ENCODE peak calls at places on chromosomes 11 and 22, in five cellular contexts. G is HCT116, R is K562, N is HepG2, O is GM12878. I is an unnamed sample.

GRCh38 chr11:12085371-12086251 is 24.8 kb upstream of the MICAL2 start:
- DNase-seq in G (no peak), R (no peak), N (peak), O (no peak), I (no peak)

GRCh38 chr11:76902121-76903014 is 41.6 kb downstream of the ACER3 start:
- DNase-seq in G (no peak), R (no peak), N (no peak), O (no peak), I (no peak)

GRCh38 chr11:22510010-22510409 is 115.6 kb downstream of the FANCF start:
- DNase-seq in G (no peak), R (no peak), N (no peak), O (no peak), I (no peak)

GRCh38 chr22:22770280-22770871 is 117.2 kb upstream of the IGLL5 start:
- DNase-seq in G (no peak), R (peak), N (peak), O (no peak), I (peak)

GRCh38 chr22:24093855-24094254 is 82.8 kb downstream of the CABIN1 start:
- DNase-seq in G (no peak), R (peak), N (no peak), O (no peak), I (no peak)

GRCh38 chr11:1747753-1748466 is 2.5 kb downstream of the IFITM10 start:
- DNase-seq in G (no peak), R (no peak), N (no peak), O (no peak), I (peak)

GRCh38 chr22:31613286-31613903 is 48.6 kb downstream of the PISD start:
- DNase-seq in G (no peak), R (no peak), N (no peak), O (no peak), I (no peak)

GRCh38 chr11:7299393-7299792 is 47.7 kb downstream of the SYT9 start:
- DNase-seq in G (no peak), R (no peak), N (no peak), O (no peak), I (no peak)

GRCh38 chr11:10499452-10500262 is 41.3 kb downstream of the RNF141 start:
- DNase-seq in G (no peak), R (no peak), N (no peak), O (no peak), I (no peak)

GRCh38 chr11:123061403-123062157 is at the start of gene HSPA8:
- DNase-seq in G (no peak), R (peak), N (peak), O (no peak), I (peak)

GRCh38 chr11:85823816-85824215 is 12.9 kb upstream of the SYTL2 start:
- DNase-seq in G (no peak), R (no peak), N (no peak), O (no peak), I (no peak)

GRCh38 chr11:74288161-74288560 is 23.3 kb downstream of the P4HA3 start:
- DNase-seq in G (no peak), R (no peak), N (no peak), O (no peak), I (no peak)

GRCh38 chr11:60631939-60632338 is 67.5 kb upstream of the MS4A8 start:
- DNase-seq in G (no peak), R (no peak), N (no peak), O (peak), I (no peak)

GRCh38 chr11:47571012-47571729 is 5.8 kb downstream of the PTPMT1 start:
- DNase-seq in G (no peak), R (peak), N (no peak), O (no peak), I (no peak)

GRCh38 chr11:125773516-125773915 is 5.1 kb downstream of the PATE2 start:
- DNase-seq in G (no peak), R (no peak), N (no peak), O (no peak), I (no peak)

GRCh38 chr11:35487532-35488078 is 37.8 kb downstream of the PAMR1 start:
- DNase-seq in G (peak), R (peak), N (peak), O (no peak), I (peak)

GRCh38 chr22:45547016-45547345 is 44.3 kb downstream of the FBLN1 start:
- DNase-seq in G (no peak), R (no peak), N (no peak), O (no peak), I (no peak)

GRCh38 chr11:80886684-80887083 is 1445.9 kb upstream of the TENM4 start:
- DNase-seq in G (no peak), R (no peak), N (no peak), O (no peak), I (no peak)

GRCh38 chr11:3037041-3037944 is 19.9 kb downstream of the CARS1 start:
- DNase-seq in G (peak), R (peak), N (peak), O (no peak), I (peak)

GRCh38 chr22:31734512-31734911 is 15.4 kb downstream of the PRR14L start:
- DNase-seq in G (no peak), R (no peak), N (peak), O (no peak), I (peak)

GRCh38 chr11:8756201-8756600 is 73.6 kb downstream of the RPL27A start:
- DNase-seq in G (no peak), R (no peak), N (no peak), O (no peak), I (no peak)

GRCh38 chr11:69293819-69294505 is at the start of gene MYEOV:
- DNase-seq in G (peak), R (peak), N (peak), O (peak), I (peak)

GRCh38 chr11:111736191-111736590 is 30.0 kb downstream of the PPP2R1B start:
- DNase-seq in G (no peak), R (no peak), N (no peak), O (no peak), I (no peak)

GRCh38 chr11:47186937-47187681 is 875 bp upstream of the PACSIN3 start:
- DNase-seq in G (no peak), R (peak), N (peak), O (no peak), I (peak)

GRCh38 chr22:47001288-47001687 is 238.8 kb downstream of the TBC1D22A start:
- DNase-seq in G (no peak), R (no peak), N (no peak), O (peak), I (no peak)

GRCh38 chr11:20058749-20059458 is 101.4 kb downstream of the DBX1 start:
- DNase-seq in G (no peak), R (no peak), N (no peak), O (no peak), I (no peak)

GRCh38 chr22:26229910-26230309 is 60.6 kb downstream of the SEZ6L start:
- DNase-seq in G (no peak), R (no peak), N (no peak), O (no peak), I (no peak)

GRCh38 chr11:120613264-120614226 is 102.0 kb downstream of the GRIK4 start:
- DNase-seq in G (no peak), R (no peak), N (no peak), O (peak), I (no peak)

GRCh38 chr11:131356201-131356600 is 14.2 kb upstream of the NTM start:
- DNase-seq in G (no peak), R (no peak), N (no peak), O (no peak), I (no peak)

GRCh38 chr11:71293961-71294782 is 41.8 kb upstream of the SHANK2 start:
- DNase-seq in G (no peak), R (no peak), N (no peak), O (no peak), I (no peak)

GRCh38 chr22:32676196-32676595 is 125.3 kb upstream of the TIMP3 start:
- DNase-seq in G (no peak), R (no peak), N (no peak), O (no peak), I (no peak)

GRCh38 chr22:48751539-48752437 is 1075.9 kb downstream of the BRD1 start:
- DNase-seq in G (no peak), R (no peak), N (no peak), O (no peak), I (no peak)

GRCh38 chr22:27405672-27406388 is 395.7 kb downstream of the MN1 start:
- DNase-seq in G (peak), R (peak), N (peak), O (no peak), I (peak)

GRCh38 chr11:64538501-64538951 is 52.5 kb upstream of the SLC22A12 start:
- DNase-seq in G (no peak), R (no peak), N (no peak), O (no peak), I (no peak)

GRCh38 chr22:25404923-25405853 is 159.3 kb upstream of the GRK3 start:
- DNase-seq in G (no peak), R (peak), N (peak), O (no peak), I (peak)

GRCh38 chr22:35961480-35961902 is 67.1 kb downstream of the RBFOX2 start:
- DNase-seq in G (no peak), R (no peak), N (no peak), O (no peak), I (peak)

GRCh38 chr11:111344032-111344431 is 35.0 kb downstream of the POU2AF1 start:
- DNase-seq in G (no peak), R (no peak), N (no peak), O (no peak), I (no peak)

GRCh38 chr11:2570841-2571597 is 126.2 kb downstream of the KCNQ1 start:
- DNase-seq in G (no peak), R (no peak), N (no peak), O (no peak), I (no peak)

GRCh38 chr11:55895216-55895615 is 12.1 kb downstream of the TRIM51 start:
- DNase-seq in G (no peak), R (no peak), N (no peak), O (no peak), I (peak)

DNA sequence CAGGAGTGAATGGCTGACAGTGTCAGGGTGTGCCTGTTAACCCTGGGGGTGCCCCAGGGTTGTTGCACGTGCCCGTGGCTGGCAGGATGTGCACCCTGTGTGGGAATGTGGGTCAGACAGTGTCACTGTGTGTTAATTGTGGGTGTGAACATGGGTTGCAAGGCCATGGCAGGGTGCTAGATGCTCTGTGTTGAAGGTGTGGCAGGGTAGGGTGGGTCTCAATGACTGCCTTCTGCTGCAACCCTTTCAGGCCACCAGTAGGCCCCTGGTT is 8.3 kb downstream of the RIN1 start:
- DNase-seq in G (no peak), R (no peak), N (no peak), O (no peak), I (no peak)
- TF ChIP-seq YY1 in G (no peak), R (no peak), N (no peak), O (no peak), I (no peak)

DNA sequence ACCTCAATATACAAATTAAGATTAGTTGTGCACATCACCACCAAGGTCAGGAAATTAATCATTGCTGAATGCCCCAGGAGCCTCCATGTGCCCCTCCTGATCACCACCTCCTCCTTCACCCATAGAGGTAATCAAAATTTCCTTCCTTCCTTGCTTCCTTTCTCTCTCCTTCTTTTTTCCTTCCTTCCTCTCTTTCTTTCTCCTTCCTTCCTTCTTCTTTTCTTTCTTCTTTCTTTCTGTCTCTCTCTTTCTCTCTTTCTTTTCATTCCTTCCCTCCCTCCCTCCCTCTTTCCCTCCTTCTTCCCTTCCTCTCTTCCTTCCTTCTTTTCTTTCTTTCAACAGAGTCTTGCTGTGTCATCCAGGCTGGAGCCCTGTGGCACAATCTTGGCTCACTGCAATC is 67.9 kb upstream of the FTH1 start:
- DNase-seq in G (no peak), R (no peak), N (no peak), O (no peak), I (no peak)
- TF ChIP-seq YY1 in G (no peak), R (no peak), N (no peak), O (no peak), I (no peak)

GRCh38 chr11:5626191-5626590 is 1.4 kb downstream of the TRIM34 start:
- DNase-seq in G (no peak), R (no peak), N (no peak), O (no peak), I (no peak)
- TF ChIP-seq YY1 in G (no peak), R (no peak), N (no peak), O (no peak), I (no peak)

GRCh38 chr11:121722431-121723256 is 269.9 kb upstream of the SORL1-AS1 start:
- DNase-seq in G (no peak), R (no peak), N (peak), O (no peak), I (peak)

GRCh38 chr11:121727942-121728341 is 275.2 kb upstream of the SORL1-AS1 start:
- DNase-seq in G (no peak), R (no peak), N (no peak), O (no peak), I (no peak)

GRCh38 chr11:121721448-121721847 is 268.7 kb upstream of the SORL1-AS1 start:
- DNase-seq in G (no peak), R (no peak), N (no peak), O (no peak), I (no peak)

GRCh38 chr11:121721961-121722360 is 269.2 kb upstream of the SORL1-AS1 start:
- DNase-seq in G (no peak), R (no peak), N (no peak), O (no peak), I (peak)

DNA sequence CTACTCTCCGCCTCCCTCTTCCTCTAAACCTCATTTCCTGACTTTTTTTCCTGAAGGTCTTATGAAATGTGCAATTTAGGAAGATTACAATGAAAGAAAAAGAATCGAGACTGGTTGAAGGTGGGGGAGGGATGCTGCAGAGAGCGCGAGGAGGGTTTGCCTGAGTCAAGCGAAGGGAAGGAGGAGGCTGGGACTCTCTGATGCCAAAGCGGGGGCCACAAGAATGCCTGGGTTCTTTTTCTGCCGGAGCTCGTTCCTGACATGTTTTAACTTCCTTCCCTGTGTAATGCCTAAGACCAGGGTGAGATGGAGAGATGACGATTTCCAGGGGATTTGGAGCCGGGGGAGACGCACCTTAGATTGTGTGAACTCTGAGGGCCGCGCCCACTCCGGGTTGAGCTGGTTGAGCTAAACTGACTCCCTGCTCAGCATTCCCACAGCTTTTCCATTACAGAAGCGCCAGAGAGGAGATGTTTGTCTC is 270.5 kb upstream of the SORL1-AS1 start:
- DNase-seq in G (no peak), R (no peak), N (no peak), O (no peak), I (no peak)
- TF ChIP-seq YY1 in G (no peak), R (no peak), N (no peak), O (no peak), I (no peak)

GRCh38 chr11:134341805-134342571 is 10.2 kb downstream of the GLB1L2 start:
- DNase-seq in G (no peak), R (no peak), N (no peak), O (no peak), I (no peak)

GRCh38 chr11:134345237-134345550 is 13.4 kb downstream of the GLB1L2 start:
- DNase-seq in G (no peak), R (no peak), N (no peak), O (no peak), I (no peak)

GRCh38 chr11:134342572-134343340 is 11.0 kb downstream of the GLB1L2 start:
- DNase-seq in G (no peak), R (no peak), N (no peak), O (no peak), I (no peak)

GRCh38 chr11:134346101-134346975 is 14.6 kb downstream of the GLB1L2 start:
- DNase-seq in G (no peak), R (no peak), N (no peak), O (no peak), I (no peak)

DNA sequence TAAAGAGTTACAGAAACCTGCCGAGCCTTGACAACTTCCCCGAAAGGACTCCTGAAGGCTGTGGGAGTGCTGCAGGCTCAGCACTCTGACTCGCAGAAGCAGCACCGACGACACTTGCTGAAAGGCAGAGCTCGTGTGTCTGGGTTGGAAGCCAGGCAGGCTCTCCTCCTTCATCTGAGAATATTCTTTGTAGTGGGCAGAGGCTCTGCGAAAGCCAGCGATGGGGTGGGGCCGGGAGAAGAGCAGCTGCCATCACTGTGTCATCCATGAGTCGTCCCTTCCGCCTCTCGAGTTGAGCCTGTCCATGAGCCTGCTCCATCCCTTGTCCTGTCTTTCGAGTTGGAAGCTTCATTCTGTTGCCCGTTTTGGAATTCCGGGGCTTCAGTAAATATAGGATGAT is 11.9 kb downstream of the GLB1L2 start:
- DNase-seq in G (no peak), R (no peak), N (no peak), O (no peak), I (no peak)
- TF ChIP-seq YY1 in G (no peak), R (no peak), N (no peak), O (no peak), I (no peak)